ENCODE peak calls at places on chromosomes 12 and 14, in seven cellular contexts. H is Peyer's patch, J is body of pancreas, E is prostate gland, G is endothelial cell of umbilical vein, R is IMR-90, A is uterus. S is an unnamed sample.

GRCh38 chr14:102390064-102390463 is 27.3 kb downstream of the TECPR2 start:
- DNase-seq in H (no peak), A (no peak), E (no peak), J (no peak), R (peak), G (peak), S (no peak)

GRCh38 chr14:72986214-72986613 is 40.7 kb downstream of the ZFYVE1 start:
- DNase-seq in J (no peak), R (no peak), G (no peak), A (no peak), H (no peak), E (no peak), S (no peak)

GRCh38 chr12:112870267-112870980 is 36.3 kb upstream of the OAS1 start:
- DNase-seq in J (peak), H (peak), R (no peak), E (no peak), G (no peak), A (no peak), S (no peak)

GRCh38 chr12:88142610-88142991 is 494 bp downstream of the TMTC3 start:
- DNase-seq in G (no peak), R (no peak), J (no peak), E (peak), H (peak), A (no peak), S (peak)

GRCh38 chr12:82400819-82401218 is 42.5 kb downstream of the METTL25 start:
- DNase-seq in G (no peak), E (no peak), A (no peak), J (no peak), H (no peak), R (no peak), S (no peak)

GRCh38 chr12:41932470-41932991 is 212.1 kb downstream of the GXYLT1 start:
- DNase-seq in E (no peak), H (peak), J (peak), A (peak), R (no peak), G (peak), S (peak)

GRCh38 chr14:104424406-104425072 is 155.0 kb upstream of the C14orf180 start:
- DNase-seq in R (no peak), J (no peak), G (no peak), H (no peak), A (no peak), E (no peak), S (peak)

GRCh38 chr12:122097641-122098364 is 19.2 kb downstream of the MLXIP start:
- DNase-seq in H (no peak), J (peak), G (peak), E (peak), A (no peak), R (peak), S (no peak)

GRCh38 chr14:44108601-44109000 is 398.5 kb downstream of the FSCB start:
- DNase-seq in A (no peak), E (no peak), R (no peak), H (no peak), J (no peak), G (no peak), S (no peak)

GRCh38 chr12:119114294-119114693 is 64.4 kb upstream of the HSPB8 start:
- DNase-seq in E (no peak), J (no peak), A (no peak), G (no peak), R (no peak), H (no peak), S (no peak)

GRCh38 chr12:66329941-66330340 is 27.6 kb downstream of the HELB start:
- DNase-seq in G (no peak), R (peak), J (no peak), A (no peak), E (peak), H (no peak), S (no peak)

GRCh38 chr14:100536141-100536540 is 51.1 kb downstream of the BEGAIN start:
- DNase-seq in R (no peak), J (no peak), H (no peak), E (no peak), G (no peak), A (no peak), S (peak)

GRCh38 chr14:99393059-99393655 is 87.5 kb downstream of the SETD3 start:
- DNase-seq in R (peak), H (no peak), A (no peak), G (peak), J (peak), E (no peak), S (no peak)

GRCh38 chr12:52090291-52090690 is 10.8 kb downstream of the SMIM41 start:
- DNase-seq in H (no peak), E (no peak), J (no peak), R (no peak), A (no peak), G (no peak), S (no peak)

GRCh38 chr14:70567791-70568190 is 32.7 kb downstream of the MED6 start:
- DNase-seq in H (no peak), J (no peak), G (peak), A (no peak), R (peak), E (no peak), S (no peak)

GRCh38 chr12:45704968-45705367 is 24.5 kb upstream of the ARID2 start:
- DNase-seq in R (no peak), G (peak), A (no peak), H (no peak), E (no peak), J (no peak), S (no peak)

GRCh38 chr12:130300090-130300489 is 37.6 kb upstream of the PIWIL1 start:
- DNase-seq in R (no peak), H (no peak), G (peak), A (no peak), J (no peak), E (no peak), S (no peak)

GRCh38 chr12:71585218-71585617 is 78.4 kb downstream of the ZFC3H1 start:
- DNase-seq in E (no peak), H (no peak), G (no peak), A (no peak), J (no peak), R (no peak), S (no peak)

GRCh38 chr12:122499991-122500684 is 594 bp downstream of the ZCCHC8 start:
- DNase-seq in R (peak), J (peak), E (peak), A (peak), G (peak), H (peak), S (peak)

GRCh38 chr12:128510527-128510926 is 243.6 kb downstream of the TMEM132C start:
- DNase-seq in R (no peak), G (no peak), E (no peak), J (no peak), H (no peak), A (no peak), S (no peak)

GRCh38 chr12:46402451-46402850 is 29.9 kb upstream of the SLC38A2 start:
- DNase-seq in R (peak), J (peak), G (peak), H (no peak), E (peak), A (peak), S (peak)

GRCh38 chr14:50013934-50014333 is 102.4 kb downstream of the VCPKMT start:
- DNase-seq in A (no peak), H (no peak), J (no peak), R (no peak), E (no peak), G (no peak), S (no peak)

GRCh38 chr14:92985521-92985920 is 62.6 kb downstream of the CHGA start:
- DNase-seq in E (no peak), H (no peak), R (no peak), J (no peak), A (no peak), G (no peak), S (peak)

GRCh38 chr12:20314325-20314724 is 54.0 kb upstream of the PDE3A start:
- DNase-seq in H (no peak), E (no peak), R (peak), A (no peak), J (no peak), G (no peak), S (no peak)

GRCh38 chr12:32399045-32399372 is 349 bp upstream of the FGD4 start:
- DNase-seq in J (no peak), A (no peak), E (no peak), H (no peak), G (peak), R (no peak), S (no peak)

GRCh38 chr12:57766464-57767311 is at the start of gene CYP27B1:
- DNase-seq in G (no peak), J (no peak), R (peak), E (no peak), A (no peak), H (no peak), S (no peak)

GRCh38 chr14:74275265-74275841 is 27.4 kb downstream of the ABCD4 start:
- DNase-seq in R (peak), G (no peak), J (no peak), A (no peak), E (no peak), H (no peak), S (no peak)

GRCh38 chr12:97321640-97322039 is 141.0 kb upstream of the RMST start:
- DNase-seq in A (no peak), H (no peak), J (no peak), G (no peak), R (no peak), E (no peak), S (no peak)

GRCh38 chr14:59900536-59900935 is 19.4 kb upstream of the LRRC9 start:
- DNase-seq in G (no peak), J (no peak), E (no peak), H (no peak), R (no peak), A (no peak), S (no peak)

GRCh38 chr14:101062065-101062450 is 158.5 kb upstream of the RTL1 start:
- DNase-seq in A (no peak), R (no peak), G (no peak), E (no peak), J (no peak), H (no peak), S (no peak)

GRCh38 chr14:87896393-87897380 is 96.3 kb downstream of the GALC start:
- DNase-seq in R (peak), G (peak), J (peak), H (no peak), A (no peak), E (no peak), S (no peak)

GRCh38 chr12:94202245-94203180 is 54.1 kb downstream of the PLXNC1 start:
- DNase-seq in H (no peak), J (no peak), A (no peak), E (peak), R (no peak), G (no peak), S (no peak)

GRCh38 chr12:53047221-53048032 is 2.4 kb upstream of the TNS2 start:
- DNase-seq in E (peak), R (peak), J (peak), G (peak), A (peak), H (peak), S (peak)

GRCh38 chr12:103917873-103918272 is 12.3 kb upstream of the HSP90B1 start:
- DNase-seq in J (no peak), A (no peak), R (no peak), G (no peak), H (no peak), E (no peak), S (no peak)

GRCh38 chr12:46300906-46301305 is 32.1 kb upstream of the SLC38A1 start:
- DNase-seq in J (peak), H (peak), G (peak), E (no peak), R (peak), A (no peak), S (no peak)

GRCh38 chr12:131381716-131382430 is 329.0 kb upstream of the SFSWAP start:
- DNase-seq in R (no peak), E (no peak), H (no peak), A (no peak), G (no peak), J (no peak), S (no peak)

GRCh38 chr12:131379758-131380157 is 331.1 kb upstream of the SFSWAP start:
- DNase-seq in R (no peak), A (no peak), G (no peak), J (no peak), E (no peak), H (no peak), S (no peak)

GRCh38 chr12:131378861-131379665 is 331.8 kb upstream of the SFSWAP start:
- DNase-seq in A (no peak), J (no peak), E (no peak), H (no peak), G (no peak), R (no peak), S (no peak)

GRCh38 chr12:131380220-131380957 is 330.5 kb upstream of the SFSWAP start:
- DNase-seq in J (no peak), G (no peak), R (no peak), E (no peak), A (no peak), H (no peak), S (no peak)

DNA sequence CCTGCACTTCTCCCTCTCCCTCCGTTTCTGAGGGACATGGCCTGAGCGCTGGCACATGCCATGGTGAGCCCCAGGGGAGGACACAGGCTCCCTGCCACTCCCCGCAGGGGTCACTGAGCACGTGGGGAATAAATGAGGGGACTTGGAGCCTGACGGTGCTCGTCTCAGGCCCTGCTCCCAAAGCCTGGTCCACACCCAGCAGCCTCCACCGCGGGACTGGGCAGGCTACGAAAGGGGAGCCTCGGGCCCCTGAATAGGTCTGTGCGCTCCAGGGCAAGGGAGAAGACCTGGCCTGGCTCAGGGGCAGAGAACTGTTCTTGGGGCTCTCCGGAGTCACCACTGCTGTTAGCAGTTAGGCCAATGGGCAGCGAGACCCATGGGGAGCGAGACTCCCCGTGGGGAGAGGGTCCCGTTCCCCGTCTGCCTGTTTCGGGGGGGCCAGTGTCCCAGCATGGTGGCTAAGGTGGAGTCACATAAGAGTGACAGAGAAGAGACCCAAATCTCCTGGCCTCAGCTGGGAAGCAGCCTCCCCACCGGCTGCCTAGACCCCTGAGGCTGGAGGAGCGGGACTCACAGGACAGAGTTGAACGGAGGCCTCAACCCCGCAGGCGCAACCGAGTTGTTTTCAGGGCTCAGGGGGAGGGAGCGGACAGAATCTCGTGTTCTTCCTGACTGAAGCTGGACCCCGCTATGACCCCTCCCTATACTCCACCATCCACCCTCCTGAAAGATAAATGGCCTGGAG is 329.8 kb upstream of the SFSWAP start:
- DNase-seq in A (no peak), J (no peak), H (no peak), G (no peak), R (no peak), E (no peak), S (no peak)
- TF ChIP-seq POLR2A in A (no peak), J (no peak), H (no peak), G (no peak), R (no peak), E (no peak), S (no peak)

GRCh38 chr12:92503029-92503931 is 199.5 kb upstream of the PLEKHG7 start:
- DNase-seq in R (no peak), G (no peak), J (peak), H (no peak), E (no peak), A (peak), S (no peak)
- TF ChIP-seq POLR2A in R (no peak), G (no peak), J (peak), H (no peak), E (no peak), A (no peak), S (no peak)

GRCh38 chr12:107903377-107904061 is 129.0 kb downstream of the ASCL4 start:
- DNase-seq in G (no peak), H (peak), J (peak), R (no peak), A (peak), E (peak), S (peak)
- TF ChIP-seq POLR2A in G (no peak), H (no peak), J (no peak), R (no peak), A (no peak), E (no peak), S (no peak)

DNA sequence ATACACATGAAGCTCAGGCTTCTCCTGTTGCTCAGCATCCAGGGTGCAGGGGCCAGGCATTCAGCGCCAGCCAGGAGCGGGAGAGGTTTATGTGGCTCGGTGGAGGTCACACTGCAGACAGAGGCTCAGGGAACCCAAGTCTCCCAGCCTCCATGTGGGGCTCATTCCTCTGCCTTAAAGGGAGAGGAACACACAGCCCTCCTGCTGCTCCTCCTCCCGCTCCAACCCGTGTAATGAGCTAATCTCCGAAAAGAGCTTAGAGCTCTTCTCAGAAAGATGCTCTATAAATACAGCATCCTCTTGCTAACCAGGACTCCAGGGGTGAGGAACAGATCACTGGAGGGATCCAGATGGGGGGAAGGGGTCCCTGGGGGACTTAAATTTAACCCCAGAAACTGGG is 28.1 kb downstream of the FGF6 start:
- DNase-seq in J (no peak), G (no peak), R (no peak), E (no peak), H (no peak), A (no peak), S (no peak)
- TF ChIP-seq POLR2A in J (no peak), G (no peak), R (no peak), E (no peak), H (no peak), A (no peak), S (no peak)

GRCh38 chr12:63985456-63985855 is 141.0 kb downstream of the SRGAP1 start:
- DNase-seq in J (no peak), E (no peak), R (no peak), G (no peak), A (no peak), H (no peak), S (no peak)
- TF ChIP-seq POLR2A in J (no peak), E (no peak), R (no peak), G (no peak), A (no peak), H (no peak), S (no peak)

S was measured in ovary.